ENCODE peak calls at places on chromosomes 3 and 15, in ten cellular contexts. F, Z, X, O, N, J, R, T, H and Q are unnamed samples.

GRCh38 chr3:134378384-134378783 is 4.1 kb upstream of the AMOTL2 start:
- DNase-seq in N (peak; percentile 63), J (peak; percentile 72), X (no peak), T (no peak), Z (peak; percentile 64), F (peak; percentile 77), R (no peak), O (no peak), H (no peak), Q (peak; percentile 62)

GRCh38 chr3:193971268-193971751 is 164.6 kb upstream of the HES1 start:
- DNase-seq in Z (no peak), O (no peak), J (no peak), H (peak; percentile 84), T (no peak), R (no peak), F (no peak), N (no peak), X (no peak), Q (peak; percentile 83)

GRCh38 chr15:23395030-23395692 is 40.6 kb downstream of the GOLGA8S start:
- DNase-seq in O (no peak), H (no peak), F (no peak), X (no peak), Z (no peak), N (no peak), J (no peak), R (no peak), T (no peak), Q (peak; percentile 1)

GRCh38 chr3:160564205-160564922 is 1.0 kb downstream of the KPNA4 start:
- DNase-seq in H (no peak), O (no peak), X (no peak), T (no peak), Z (no peak), F (peak; percentile 29), N (no peak), R (no peak), J (peak; percentile 41), Q (peak; percentile 21)

GRCh38 chr3:127074900-127075360 is 92.0 kb downstream of the PLXNA1 start:
- DNase-seq in J (peak; percentile 20), N (no peak), F (no peak), X (peak; percentile 26), T (peak; percentile 54), O (peak; percentile 80), R (peak; percentile 48), Z (peak; percentile 61), H (peak; percentile 85), Q (peak; percentile 25)

GRCh38 chr3:122101646-122102045 is 46.5 kb downstream of the CD86 start:
- DNase-seq in O (no peak), X (no peak), Z (peak; percentile 11), N (no peak), H (peak; percentile 44), T (no peak), J (peak; percentile 82), R (peak; percentile 66), F (peak; percentile 78), Q (peak; percentile 68)

GRCh38 chr15:29938701-29939340 is 116.6 kb upstream of the TJP1 start:
- DNase-seq in F (no peak), J (peak; percentile 13), X (no peak), Z (no peak), T (no peak), N (no peak), H (no peak), R (peak; percentile 37), O (no peak), Q (peak; percentile 43)

GRCh38 chr3:377158-377561 is 180.6 kb downstream of the CHL1 start:
- DNase-seq in H (peak; percentile 45), X (no peak), N (no peak), J (peak; percentile 31), R (peak; percentile 63), F (peak; percentile 19), T (no peak), Z (peak; percentile 36), O (peak; percentile 8), Q (peak; percentile 14)

GRCh38 chr3:8848696-8849131 is 79.3 kb upstream of the OXTR start:
- DNase-seq in R (peak; percentile 87), O (no peak), T (no peak), F (no peak), Z (no peak), X (peak; percentile 87), J (no peak), N (no peak), H (peak; percentile 83), Q (peak; percentile 82)

GRCh38 chr3:32794487-32795308 is 23.1 kb upstream of the TRIM71 start:
- DNase-seq in J (no peak), O (no peak), H (peak; percentile 32), Z (no peak), F (peak; percentile 28), N (no peak), T (no peak), X (no peak), R (peak; percentile 64), Q (peak; percentile 39)

GRCh38 chr3:49880581-49881328 is 11.0 kb upstream of the CAMKV start:
- DNase-seq in O (no peak), N (no peak), Z (no peak), R (no peak), T (no peak), F (peak; percentile 81), J (peak; percentile 87), X (no peak), H (no peak), Q (no peak)

GRCh38 chr15:68796576-68796975 is 24.1 kb downstream of the ANP32A start:
- DNase-seq in X (no peak), F (no peak), N (no peak), R (no peak), O (no peak), H (no peak), T (no peak), Z (no peak), J (no peak), Q (no peak)

GRCh38 chr3:25428003-25428861 is at the start of gene RARB:
- DNase-seq in O (no peak), N (peak; percentile 39), T (peak; percentile 76), H (peak; percentile 96), X (peak; percentile 78), J (peak; percentile 73), Z (peak; percentile 83), F (peak; percentile 93), R (peak; percentile 81), Q (peak; percentile 91)

GRCh38 chr3:172258616-172259015 is 189.6 kb downstream of the GHSR start:
- DNase-seq in X (no peak), R (peak; percentile 34), N (no peak), J (peak; percentile 61), T (no peak), Z (no peak), O (no peak), F (no peak), H (peak; percentile 80), Q (no peak)

GRCh38 chr3:143775401-143775970 is 72.8 kb downstream of the SLC9A9 start:
- DNase-seq in Z (peak; percentile 33), F (peak; percentile 65), R (peak; percentile 13), T (no peak), O (peak; percentile 12), N (no peak), X (no peak), J (peak; percentile 41), H (peak; percentile 7), Q (peak; percentile 37)
- H3K4me3 ChIP-seq in Z (no peak overlapping the region), F (no peak overlapping the region), R (no peak overlapping the region), T (no peak overlapping the region), O (no peak overlapping the region), N (no peak overlapping the region), X (no peak overlapping the region), J (no peak overlapping the region), H (no peak overlapping the region), Q (no peak overlapping the region)

DNA sequence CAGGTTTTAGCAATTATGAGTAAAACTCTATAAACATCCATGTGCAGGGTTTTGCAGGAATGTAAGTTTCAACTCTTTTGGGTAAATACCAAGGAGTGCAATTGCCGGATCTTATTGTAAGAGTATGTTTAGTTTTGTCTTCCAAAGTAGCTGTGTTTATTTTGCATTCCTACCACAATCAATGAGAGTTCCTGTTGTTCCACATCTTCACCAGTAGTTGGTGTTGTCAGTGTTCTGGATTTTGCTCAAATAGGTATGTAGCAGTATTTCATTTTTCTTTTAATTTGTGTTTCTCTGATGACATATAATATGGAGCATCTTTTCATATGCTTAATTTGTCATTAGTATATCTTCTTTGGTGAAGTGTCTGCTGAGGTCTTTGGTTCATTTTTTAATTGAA is 185.1 kb upstream of the GALNT15 start:
- DNase-seq in X (no peak), Z (no peak), F (no peak), T (no peak), N (no peak), R (peak; percentile 64), O (no peak), H (no peak), J (no peak), Q (peak; percentile 59)
- TF ChIP-seq CTCF in X (no peak), Z (peak; percentile 40), F (peak; percentile 46), T (no peak), N (peak; percentile 47), R (peak; percentile 41), O (peak; percentile 43), H (peak; percentile 34), J (peak; percentile 24), Q (peak; percentile 60)

DNA sequence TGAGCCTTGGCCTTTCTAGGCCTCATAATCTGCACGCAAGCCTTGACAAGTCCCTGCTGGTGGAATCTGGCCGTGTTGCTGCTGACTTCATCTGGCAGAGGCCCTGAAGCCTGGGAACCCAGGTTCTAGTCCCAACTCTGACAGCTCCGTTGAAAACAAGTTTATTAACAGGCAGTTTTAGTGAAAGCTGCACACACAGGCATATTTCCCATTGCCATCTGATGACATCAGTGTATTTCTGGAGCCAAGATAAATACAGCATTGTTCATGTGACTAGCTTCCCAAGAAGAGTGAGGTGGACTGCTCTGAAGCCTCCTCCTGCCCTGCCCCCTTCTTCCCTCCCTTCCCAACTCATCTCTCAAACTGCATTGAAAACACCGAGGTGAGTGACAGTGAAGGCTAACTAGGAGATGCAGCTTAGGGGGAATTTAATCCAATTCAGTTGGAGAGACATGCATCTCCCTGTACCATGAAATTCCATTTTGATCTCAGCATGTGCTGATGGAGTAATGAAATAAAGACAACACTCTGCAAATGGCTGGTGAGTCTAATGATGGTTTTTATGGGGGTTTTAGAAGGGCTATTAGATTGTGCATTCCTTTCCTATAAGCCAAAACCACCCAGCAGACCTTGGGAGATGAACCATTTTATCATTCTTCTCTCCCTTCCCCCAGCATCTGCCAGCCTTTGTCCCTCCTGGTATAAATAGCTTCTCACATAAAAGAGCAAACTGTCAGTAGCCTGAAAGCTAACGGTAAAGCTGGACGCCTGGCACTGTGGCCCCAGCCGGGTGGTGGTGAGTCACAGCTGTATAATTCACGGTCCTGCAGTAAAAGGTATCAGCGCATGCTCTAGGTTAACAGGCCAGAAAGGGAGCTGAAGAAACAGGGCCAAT is 38.0 kb downstream of the PRICKLE2 start:
- DNase-seq in H (peak; percentile 99), T (no peak), O (no peak), X (peak; percentile 94), N (no peak), J (no peak), R (peak; percentile 99), Z (no peak), F (peak; percentile 14), Q (peak; percentile 98)
- H3K4me3 ChIP-seq in H (no peak overlapping the region), T (no peak overlapping the region), O (no peak overlapping the region), X (peak overlapping the region; percentile 10), N (no peak overlapping the region), J (no peak overlapping the region), R (no peak overlapping the region), Z (peak overlapping the region; percentile 9), F (no peak overlapping the region), Q (no peak overlapping the region)

GRCh38 chr15:90523373-90523772 is 6.3 kb upstream of the CRTC3 start:
- DNase-seq in F (no peak), R (no peak), N (no peak), O (no peak), H (no peak), J (no peak), X (no peak), T (no peak), Z (no peak), Q (no peak)
- TF ChIP-seq CTCF in F (no peak), R (no peak), N (no peak), O (no peak), H (no peak), J (no peak), X (no peak), T (no peak), Z (no peak), Q (no peak)

GRCh38 chr15:90412356-90413194 is 24.5 kb downstream of the IQGAP1 start:
- DNase-seq in T (peak; percentile 67), F (peak; percentile 29), J (no peak), H (peak; percentile 87), O (peak; percentile 73), N (no peak), Z (no peak), X (peak; percentile 88), R (peak; percentile 67), Q (peak; percentile 97)
- H3K4me3 ChIP-seq in T (no peak overlapping the region), F (no peak overlapping the region), J (no peak overlapping the region), H (no peak overlapping the region), O (no peak overlapping the region), N (peak overlapping the region; percentile 23), Z (no peak overlapping the region), X (no peak overlapping the region), R (no peak overlapping the region), Q (peak overlapping the region; percentile 43)